ENCODE peak calls at places on chromosomes 12 and 14, in ten cellular contexts. O, C, R, D, S, Y, B, L, V and N are unnamed samples.

GRCh38 chr14:73787760-73788508 is 63.7 kb upstream of the PTGR2 start:
- DNase-seq in O (peak), C (no peak), R (no peak), D (peak), S (no peak), Y (peak), B (no peak), L (peak), V (peak), N (no peak)

GRCh38 chr12:118512669-118513068 is 136.3 kb downstream of the SUDS3 start:
- DNase-seq in O (no peak), C (no peak), R (no peak), D (no peak), S (no peak), Y (no peak), B (no peak), L (no peak), V (no peak), N (no peak)

GRCh38 chr12:127516467-127516866 is 750.5 kb upstream of the TMEM132C start:
- DNase-seq in O (peak), C (no peak), R (no peak), D (peak), S (no peak), Y (no peak), B (peak), L (no peak), V (no peak), N (no peak)

GRCh38 chr12:106254724-106255123 is 6.9 kb upstream of the CKAP4 start:
- DNase-seq in O (no peak), C (no peak), R (no peak), D (no peak), S (no peak), Y (peak), B (no peak), L (no peak), V (no peak), N (no peak)

GRCh38 chr12:91332305-91332704 is 149.7 kb upstream of the DCN start:
- DNase-seq in O (no peak), C (no peak), R (no peak), D (peak), S (no peak), Y (no peak), B (no peak), L (no peak), V (no peak), N (no peak)

GRCh38 chr14:21109377-21110260 is 8.8 kb downstream of the TMEM253 start:
- DNase-seq in O (no peak), C (no peak), R (no peak), D (no peak), S (no peak), Y (no peak), B (no peak), L (no peak), V (no peak), N (no peak)

GRCh38 chr12:67327466-67327865 is 58.3 kb downstream of the CAND1 start:
- DNase-seq in O (no peak), C (no peak), R (no peak), D (no peak), S (no peak), Y (no peak), B (no peak), L (no peak), V (no peak), N (no peak)

GRCh38 chr12:79911889-79912656 is 22.8 kb downstream of the PPP1R12A start:
- DNase-seq in O (peak), C (no peak), R (no peak), D (peak), S (no peak), Y (no peak), B (no peak), L (no peak), V (no peak), N (no peak)

GRCh38 chr14:104640681-104641080 is 36.1 kb upstream of the TMEM179 start:
- DNase-seq in O (no peak), C (no peak), R (peak), D (no peak), S (no peak), Y (no peak), B (no peak), L (no peak), V (no peak), N (no peak)

GRCh38 chr12:108772247-108772646 is 40.9 kb upstream of the CORO1C start:
- DNase-seq in O (no peak), C (no peak), R (no peak), D (no peak), S (no peak), Y (no peak), B (no peak), L (peak), V (peak), N (peak)

GRCh38 chr14:73887704-73888459 is 1.2 kb downstream of the ZNF410 start:
- DNase-seq in O (no peak), C (no peak), R (no peak), D (no peak), S (no peak), Y (no peak), B (no peak), L (no peak), V (no peak), N (no peak)

GRCh38 chr14:55294603-55295002 is 23.4 kb downstream of the FBXO34 start:
- DNase-seq in O (no peak), C (no peak), R (no peak), D (no peak), S (no peak), Y (no peak), B (no peak), L (no peak), V (no peak), N (no peak)

GRCh38 chr12:11855993-11856374 is 206.5 kb downstream of the ETV6 start:
- DNase-seq in O (no peak), C (no peak), R (no peak), D (no peak), S (no peak), Y (peak), B (no peak), L (no peak), V (no peak), N (no peak)

GRCh38 chr14:61145903-61146411 is 135.2 kb downstream of the TMEM30B start:
- DNase-seq in O (peak), C (no peak), R (peak), D (peak), S (no peak), Y (peak), B (peak), L (no peak), V (no peak), N (no peak)

GRCh38 chr14:88863167-88863566 is 38.7 kb downstream of the TTC8 start:
- DNase-seq in O (no peak), C (no peak), R (no peak), D (no peak), S (no peak), Y (no peak), B (no peak), L (no peak), V (no peak), N (no peak)

GRCh38 chr12:71223139-71223538 is 65.3 kb upstream of the TSPAN8 start:
- DNase-seq in O (no peak), C (no peak), R (no peak), D (no peak), S (no peak), Y (no peak), B (no peak), L (no peak), V (no peak), N (no peak)

GRCh38 chr12:89245090-89245489 is 107.2 kb downstream of the DUSP6 start:
- DNase-seq in O (peak), C (no peak), R (no peak), D (peak), S (no peak), Y (peak), B (no peak), L (no peak), V (no peak), N (no peak)

GRCh38 chr12:96210376-96211055 is 16.3 kb downstream of the ELK3 start:
- DNase-seq in O (no peak), C (no peak), R (no peak), D (no peak), S (no peak), Y (no peak), B (no peak), L (peak), V (no peak), N (peak)

GRCh38 chr14:94906577-94906976 is 136.7 kb upstream of the GSC start:
- DNase-seq in O (no peak), C (no peak), R (no peak), D (no peak), S (no peak), Y (no peak), B (no peak), L (no peak), V (no peak), N (no peak)

GRCh38 chr12:82176016-82176415 is 182.2 kb downstream of the CCDC59 start:
- DNase-seq in O (no peak), C (no peak), R (no peak), D (no peak), S (no peak), Y (no peak), B (no peak), L (no peak), V (no peak), N (no peak)

GRCh38 chr14:53758141-53758540 is 198.5 kb downstream of the BMP4 start:
- DNase-seq in O (no peak), C (no peak), R (no peak), D (no peak), S (no peak), Y (no peak), B (no peak), L (no peak), V (no peak), N (no peak)

GRCh38 chr14:74615735-74616134 is 3.7 kb upstream of the LTBP2 start:
- DNase-seq in O (no peak), C (no peak), R (no peak), D (no peak), S (no peak), Y (no peak), B (no peak), L (no peak), V (no peak), N (no peak)

GRCh38 chr14:64860039-64860438 is 19.7 kb downstream of the SPTB start:
- DNase-seq in O (no peak), C (no peak), R (no peak), D (no peak), S (no peak), Y (no peak), B (no peak), L (no peak), V (no peak), N (no peak)

GRCh38 chr12:95006206-95006605 is 2.7 kb upstream of the NDUFA12 start:
- DNase-seq in O (no peak), C (no peak), R (no peak), D (no peak), S (no peak), Y (no peak), B (no peak), L (no peak), V (no peak), N (no peak)

GRCh38 chr12:561908-562593 is 101.2 kb downstream of the NINJ2 start:
- DNase-seq in O (no peak), C (peak), R (peak), D (no peak), S (peak), Y (no peak), B (no peak), L (no peak), V (no peak), N (no peak)

GRCh38 chr12:104866286-104866685 is 91.8 kb downstream of the SLC41A2 start:
- DNase-seq in O (peak), C (no peak), R (no peak), D (peak), S (no peak), Y (no peak), B (no peak), L (no peak), V (no peak), N (no peak)

GRCh38 chr12:165862-166368 is 48.0 kb downstream of the SLC6A12 start:
- DNase-seq in O (no peak), C (no peak), R (no peak), D (no peak), S (no peak), Y (no peak), B (no peak), L (no peak), V (no peak), N (no peak)